ENCODE peak calls at places on chromosome 16, in ten cellular contexts. I, P, V, U, F, B, W, R, J and L are unnamed samples.

GRCh38 chr16:11254913-11255736 is 879 bp downstream of the SOCS1 start:
- DNase-seq in I (peak), P (peak), V (peak), U (peak), F (peak), B (peak), W (peak), R (peak), J (peak), L (peak)

GRCh38 chr16:77191259-77191969 is 424 bp downstream of the MON1B start:
- DNase-seq in I (no peak), P (peak), V (no peak), U (peak), F (peak), B (no peak), W (no peak), R (peak), J (no peak), L (no peak)

GRCh38 chr16:86563489-86564345 is 2.9 kb upstream of the FOXC2 start:
- DNase-seq in I (peak), P (peak), V (peak), U (peak), F (peak), B (peak), W (peak), R (peak), J (peak), L (peak)

GRCh38 chr16:67482260-67482924 is 955 bp downstream of the AGRP start:
- DNase-seq in I (no peak), P (peak), V (no peak), U (no peak), F (no peak), B (no peak), W (no peak), R (peak), J (no peak), L (no peak)

GRCh38 chr16:51968756-51969155 is 578.2 kb downstream of the TOX3 start:
- DNase-seq in I (no peak), P (no peak), V (no peak), U (no peak), F (no peak), B (no peak), W (no peak), R (no peak), J (peak), L (no peak)

GRCh38 chr16:86396918-86397317 is 113.4 kb upstream of the FOXF1 start:
- DNase-seq in I (no peak), P (peak), V (peak), U (no peak), F (no peak), B (no peak), W (no peak), R (peak), J (peak), L (peak)

GRCh38 chr16:64865037-64865696 is 256.7 kb downstream of the CDH11 start:
- DNase-seq in I (no peak), P (no peak), V (no peak), U (no peak), F (no peak), B (no peak), W (no peak), R (no peak), J (no peak), L (peak)

GRCh38 chr16:55955845-55956244 is 80.7 kb upstream of the CES5A start:
- DNase-seq in I (no peak), P (no peak), V (peak), U (no peak), F (peak), B (no peak), W (no peak), R (no peak), J (peak), L (no peak)

GRCh38 chr16:49410226-49410625 is 36.6 kb downstream of the C16orf78 start:
- DNase-seq in I (no peak), P (no peak), V (no peak), U (no peak), F (no peak), B (no peak), W (no peak), R (no peak), J (no peak), L (no peak)

GRCh38 chr16:87734644-87735043 is 31.1 kb downstream of the KLHDC4 start:
- DNase-seq in I (no peak), P (no peak), V (no peak), U (no peak), F (no peak), B (no peak), W (no peak), R (no peak), J (peak), L (no peak)

GRCh38 chr16:31409433-31409832 is 16.3 kb downstream of the ITGAD start:
- DNase-seq in I (no peak), P (no peak), V (no peak), U (no peak), F (no peak), B (no peak), W (no peak), R (no peak), J (no peak), L (no peak)

GRCh38 chr16:80150978-80151705 is 389.7 kb upstream of the DYNLRB2 start:
- DNase-seq in I (no peak), P (no peak), V (no peak), U (no peak), F (no peak), B (no peak), W (no peak), R (no peak), J (no peak), L (peak)

GRCh38 chr16:31052131-31052530 is 18.8 kb downstream of the STX4 start:
- DNase-seq in I (no peak), P (peak), V (no peak), U (no peak), F (no peak), B (no peak), W (peak), R (no peak), J (no peak), L (peak)

GRCh38 chr16:86429663-86430062 is 80.7 kb upstream of the FOXF1 start:
- DNase-seq in I (no peak), P (no peak), V (no peak), U (no peak), F (no peak), B (no peak), W (no peak), R (no peak), J (no peak), L (no peak)

GRCh38 chr16:69717066-69717465 is 9.3 kb downstream of the NQO1 start:
- DNase-seq in I (no peak), P (no peak), V (no peak), U (no peak), F (no peak), B (no peak), W (no peak), R (no peak), J (no peak), L (no peak)

GRCh38 chr16:19644877-19645276 is 73.2 kb downstream of the KNOP1 start:
- DNase-seq in I (peak), P (no peak), V (peak), U (no peak), F (no peak), B (no peak), W (no peak), R (peak), J (no peak), L (peak)

DNA sequence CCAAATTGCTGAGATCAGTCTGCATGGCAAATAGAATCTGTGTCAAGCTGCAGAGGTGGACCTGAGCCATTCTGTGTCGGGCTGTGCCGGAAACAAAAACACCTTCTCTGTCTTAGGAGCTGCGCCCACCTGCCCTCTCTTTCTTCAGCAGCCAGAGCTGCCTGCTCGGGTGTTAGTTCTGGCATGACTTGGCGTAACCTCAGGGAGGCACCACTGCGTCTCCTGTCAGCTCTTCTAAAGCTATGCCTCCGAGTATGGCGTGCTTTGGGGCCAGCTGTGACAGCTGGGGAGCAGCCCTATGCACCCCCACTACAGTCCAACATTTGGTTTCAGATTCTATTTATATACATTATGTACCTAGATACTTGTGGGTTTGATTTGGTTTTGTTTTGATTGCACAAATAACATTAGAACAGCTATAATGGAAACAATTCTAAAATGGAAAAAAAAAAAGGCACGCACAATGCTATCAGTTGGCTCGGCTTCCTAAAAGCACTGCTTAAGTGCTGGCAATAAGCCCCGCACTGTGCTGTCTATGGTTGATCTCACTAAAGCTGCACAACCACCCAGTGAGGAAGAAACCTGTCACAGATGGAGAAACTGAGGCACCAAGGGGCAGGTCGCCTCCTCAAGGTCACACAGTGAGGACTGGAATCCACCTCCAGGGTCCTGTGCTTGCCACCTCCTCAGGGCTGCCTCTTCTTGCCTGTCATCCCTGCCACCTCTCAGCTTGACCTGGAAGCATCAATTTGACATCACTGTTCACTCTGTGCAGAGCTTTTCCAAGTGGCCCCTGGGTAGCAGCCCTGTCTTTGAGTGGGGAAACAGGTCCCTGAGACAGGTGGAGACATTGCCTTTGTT is 18.7 kb upstream of the ADGRG1 start:
- DNase-seq in I (no peak), P (peak), V (no peak), U (peak), F (peak), B (no peak), W (no peak), R (peak), J (no peak), L (no peak)
- H3K4me3 ChIP-seq in I (no peak), P (no peak), V (no peak), U (peak), F (no peak), B (peak), W (no peak), R (no peak), J (no peak), L (no peak)

GRCh38 chr16:14014284-14014625 is 56.9 kb upstream of the MRTFB start:
- DNase-seq in I (no peak), P (no peak), V (no peak), U (no peak), F (no peak), B (no peak), W (no peak), R (no peak), J (no peak), L (no peak)

GRCh38 chr16:14015017-14015416 is 56.1 kb upstream of the MRTFB start:
- DNase-seq in I (no peak), P (no peak), V (no peak), U (no peak), F (no peak), B (no peak), W (no peak), R (no peak), J (no peak), L (no peak)

GRCh38 chr16:14013571-14014283 is 57.4 kb upstream of the MRTFB start:
- DNase-seq in I (peak), P (no peak), V (peak), U (no peak), F (no peak), B (no peak), W (no peak), R (no peak), J (peak), L (peak)

GRCh38 chr16:14015461-14015860 is 55.7 kb upstream of the MRTFB start:
- DNase-seq in I (no peak), P (no peak), V (no peak), U (no peak), F (no peak), B (no peak), W (no peak), R (no peak), J (no peak), L (no peak)

GRCh38 chr16:14015948-14016347 is 55.2 kb upstream of the MRTFB start:
- DNase-seq in I (no peak), P (no peak), V (no peak), U (no peak), F (no peak), B (no peak), W (no peak), R (no peak), J (no peak), L (peak)
- TF ChIP-seq CTCF in I (no peak), P (no peak), V (no peak), U (no peak), F (no peak), B (no peak), W (no peak), R (no peak), J (no peak), L (no peak)

GRCh38 chr16:4616047-4616811 is 1.5 kb upstream of the UBALD1 start:
- DNase-seq in I (peak), P (peak), V (peak), U (peak), F (peak), B (peak), W (peak), R (peak), J (peak), L (peak)

GRCh38 chr16:4615389-4616046 is 830 bp upstream of the UBALD1 start:
- DNase-seq in I (peak), P (peak), V (no peak), U (peak), F (peak), B (no peak), W (no peak), R (peak), J (no peak), L (no peak)

GRCh38 chr16:4612977-4613635 is 1.6 kb downstream of the UBALD1 start:
- DNase-seq in I (no peak), P (no peak), V (no peak), U (no peak), F (no peak), B (no peak), W (peak), R (no peak), J (no peak), L (no peak)

GRCh38 chr16:4613636-4614570 is 785 bp downstream of the UBALD1 start:
- DNase-seq in I (no peak), P (peak), V (peak), U (no peak), F (peak), B (no peak), W (peak), R (no peak), J (peak), L (peak)

GRCh38 chr16:4614571-4615388 is at the start of gene UBALD1:
- DNase-seq in I (peak), P (peak), V (peak), U (peak), F (peak), B (peak), W (peak), R (peak), J (peak), L (peak)
- H3K4me3 ChIP-seq in I (peak), P (peak), V (peak), U (peak), F (peak), B (peak), W (peak), R (peak), J (peak), L (peak)

GRCh38 chr16:1772908-1773702 is at the start of gene MRPS34:
- DNase-seq in I (peak), P (peak), V (peak), U (peak), F (peak), B (peak), W (peak), R (peak), J (peak), L (peak)
- TF ChIP-seq CTCF in I (peak), P (peak), V (peak), U (peak), F (peak), B (peak), W (peak), R (peak), J (peak), L (peak)

DNA sequence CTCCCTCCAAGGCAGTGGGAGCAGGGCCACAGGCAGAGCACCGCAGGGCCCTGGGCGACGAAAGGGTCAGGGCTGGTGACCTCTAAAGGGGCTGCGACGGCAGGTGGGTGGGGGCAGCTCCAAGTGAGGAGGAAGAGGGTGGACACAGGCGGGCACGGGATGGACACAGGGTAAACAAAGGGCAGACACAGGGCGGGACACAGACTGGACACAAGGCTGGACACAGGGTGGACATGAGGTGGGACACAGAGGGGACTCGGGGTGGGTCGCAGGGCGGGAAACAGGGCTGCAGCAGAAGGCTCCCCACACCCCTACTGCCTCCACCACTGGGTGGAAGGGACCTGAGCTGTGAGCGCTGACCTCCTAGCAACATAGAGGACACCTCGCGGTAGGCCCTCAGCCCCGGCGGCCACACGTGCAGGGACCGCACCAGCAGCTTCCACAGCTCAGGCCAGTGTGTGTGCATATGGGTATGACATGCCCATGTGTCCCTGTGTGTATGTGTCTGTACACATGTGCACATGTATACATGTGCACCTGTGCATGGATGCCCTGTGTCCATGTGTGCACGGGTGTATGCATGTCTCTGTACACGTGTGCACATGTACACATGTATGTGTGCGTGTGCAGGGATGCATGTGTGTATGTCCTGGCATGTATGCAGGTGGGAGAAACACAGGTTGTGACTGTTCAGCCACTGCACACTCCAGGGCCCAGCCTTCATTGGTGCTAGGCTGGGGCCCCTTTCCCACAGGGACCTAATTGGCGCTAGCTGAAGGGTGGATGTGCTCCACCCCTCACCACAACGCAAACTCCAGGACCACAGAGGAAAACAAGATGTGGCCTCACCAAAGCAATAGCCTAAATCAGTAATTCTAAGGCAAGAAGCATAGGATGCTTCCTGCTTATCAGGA is 7.6 kb downstream of the LMF1 start:
- DNase-seq in I (no peak), P (no peak), V (no peak), U (no peak), F (peak), B (no peak), W (no peak), R (no peak), J (no peak), L (no peak)
- H3K4me3 ChIP-seq in I (no peak), P (no peak), V (no peak), U (no peak), F (no peak), B (no peak), W (no peak), R (peak), J (no peak), L (no peak)

GRCh38 chr16:84041881-84042280 is 714 bp downstream of the SLC38A8 start:
- DNase-seq in I (no peak), P (no peak), V (no peak), U (no peak), F (peak), B (no peak), W (no peak), R (no peak), J (no peak), L (no peak)
- TF ChIP-seq CTCF in I (no peak), P (no peak), V (no peak), U (no peak), F (no peak), B (no peak), W (no peak), R (no peak), J (no peak), L (no peak)

DNA sequence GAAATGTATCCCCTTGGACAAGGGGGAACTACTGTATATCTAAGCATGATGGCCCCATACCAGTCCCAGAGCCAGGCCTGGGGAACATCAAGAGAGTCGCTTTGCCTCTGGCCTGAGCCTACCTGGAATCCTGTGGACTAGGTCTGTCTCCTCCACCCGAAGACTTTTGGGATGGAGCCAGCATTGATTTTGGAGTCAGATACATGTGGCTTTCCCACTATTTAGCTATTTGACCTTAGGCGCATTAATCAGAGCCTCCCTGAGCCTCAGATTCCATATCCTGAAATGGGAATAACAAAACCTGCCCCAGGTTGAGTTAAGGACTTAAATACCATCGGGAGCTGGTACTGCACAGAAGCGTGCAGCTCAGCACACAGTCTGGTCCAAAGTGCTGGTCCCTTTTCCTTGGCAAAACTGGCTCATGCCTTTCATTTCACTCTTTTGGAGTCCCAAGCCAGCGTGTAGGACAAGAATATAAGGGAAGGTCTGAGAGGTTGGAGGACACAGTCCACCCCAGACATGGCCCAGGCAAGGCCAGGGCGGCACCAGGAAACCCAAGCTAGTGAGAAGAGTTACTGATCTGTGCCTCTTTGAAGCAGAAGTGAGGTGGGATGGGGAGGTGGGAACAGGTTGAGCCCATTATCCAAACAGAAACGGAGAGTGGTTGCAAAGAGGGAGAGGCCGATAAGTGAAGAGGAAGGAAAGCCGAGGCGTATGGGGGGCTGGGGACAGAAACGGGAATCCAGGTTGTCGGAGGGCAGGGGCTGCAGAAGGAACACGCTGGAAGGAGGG is 993 bp downstream of the FA2H start:
- DNase-seq in I (no peak), P (peak), V (no peak), U (peak), F (no peak), B (no peak), W (no peak), R (peak), J (no peak), L (no peak)
- H3K4me3 ChIP-seq in I (no peak), P (peak), V (peak), U (no peak), F (peak), B (peak), W (no peak), R (peak), J (no peak), L (no peak)